ENCODE peak calls at places on chromosomes 1 and 21, in eight cellular contexts. R is HFFc6, O is RPMI7951, T is COR-L47, Z is adipocyte, U is nucleus accumbens, S is GM13977, Y is cardiac muscle cell. C is an unnamed sample.

GRCh38 chr1:76426606-76427005 is 352.1 kb downstream of the ST6GALNAC3 start:
- DNase-seq in O (no peak), Y (peak), T (no peak), Z (peak), S (no peak), U (no peak), R (no peak), C (no peak)

GRCh38 chr1:157469715-157470114 is 82.6 kb downstream of the FCRL5 start:
- DNase-seq in Y (no peak), T (no peak), O (no peak), Z (no peak), U (no peak), R (no peak), S (no peak), C (no peak)

GRCh38 chr21:14706712-14707111 is 160.6 kb upstream of the SAMSN1 start:
- DNase-seq in U (no peak), Y (no peak), O (no peak), Z (no peak), S (no peak), R (no peak), T (no peak), C (no peak)

GRCh38 chr1:56803561-56804156 is 15.5 kb downstream of the FYB2 start:
- DNase-seq in S (no peak), O (peak), Z (no peak), Y (peak), R (peak), U (no peak), T (peak), C (peak)

GRCh38 chr21:26185021-26185420 is 14.5 kb upstream of the APP start:
- DNase-seq in Y (no peak), R (no peak), O (no peak), Z (no peak), U (no peak), S (no peak), T (no peak), C (no peak)

GRCh38 chr1:25567710-25568089 is 24.3 kb downstream of the LDLRAP1 start:
- DNase-seq in Z (no peak), Y (no peak), S (no peak), T (no peak), U (no peak), O (no peak), R (no peak), C (no peak)

GRCh38 chr1:150092180-150092791 is 24.7 kb downstream of the VPS45 start:
- DNase-seq in S (no peak), T (no peak), Z (no peak), Y (no peak), U (no peak), O (no peak), R (no peak), C (no peak)

GRCh38 chr21:44466351-44466954 is 11.1 kb downstream of the LRRC3 start:
- DNase-seq in T (no peak), R (no peak), O (no peak), U (no peak), Z (no peak), Y (no peak), S (no peak), C (no peak)

GRCh38 chr1:173479649-173480048 is 2.5 kb downstream of the PRDX6 start:
- DNase-seq in S (no peak), R (no peak), Y (peak), Z (peak), U (no peak), O (peak), T (no peak), C (no peak)

GRCh38 chr1:156128749-156129682 is 14.5 kb downstream of the LMNA start:
- DNase-seq in S (no peak), O (peak), Z (peak), R (peak), T (no peak), Y (peak), U (no peak), C (no peak)

GRCh38 chr21:43315244-43316137 is 111.4 kb downstream of the SIK1 start:
- DNase-seq in U (no peak), Y (no peak), R (no peak), T (no peak), S (no peak), Z (no peak), O (no peak), C (no peak)

GRCh38 chr1:173411835-173412742 is 65.0 kb upstream of the PRDX6 start:
- DNase-seq in U (no peak), T (no peak), O (peak), Y (peak), S (no peak), Z (peak), R (peak), C (peak)

GRCh38 chr1:43348809-43349593 is 9.8 kb upstream of the CDC20 start:
- DNase-seq in U (peak), T (peak), Z (peak), S (no peak), O (peak), Y (peak), R (no peak), C (peak)

GRCh38 chr1:35565742-35566133 is 7.4 kb upstream of the TFAP2E start:
- DNase-seq in O (no peak), U (no peak), S (no peak), Z (no peak), T (no peak), R (no peak), Y (no peak), C (no peak)

GRCh38 chr1:203338335-203339036 is 12.4 kb downstream of the FMOD start:
- DNase-seq in Z (peak), R (peak), U (peak), T (peak), O (peak), S (peak), Y (peak), C (peak)

GRCh38 chr1:3954391-3955160 is 54.5 kb upstream of the C1orf174 start:
- DNase-seq in T (peak), Y (no peak), S (no peak), O (no peak), Z (no peak), R (no peak), U (no peak), C (no peak)

GRCh38 chr1:235943581-235944114 is 76.9 kb upstream of the LYST start:
- DNase-seq in S (no peak), U (no peak), T (no peak), Y (peak), R (peak), O (peak), Z (peak), C (peak)

GRCh38 chr1:234326493-234327366 is 46.5 kb upstream of the COA6 start:
- DNase-seq in Y (peak), Z (peak), T (peak), R (peak), S (peak), O (peak), U (no peak), C (peak)

GRCh38 chr1:182700351-182700709 is 15.9 kb upstream of the RGS8 start:
- DNase-seq in U (no peak), T (no peak), Z (no peak), Y (no peak), R (no peak), O (no peak), S (no peak), C (no peak)

GRCh38 chr1:14642712-14643111 is 44.2 kb downstream of the KAZN start:
- DNase-seq in T (no peak), U (no peak), Y (no peak), Z (no peak), O (no peak), R (no peak), S (no peak), C (no peak)

GRCh38 chr1:150981805-150982712 is at the start of gene ANXA9:
- DNase-seq in Z (no peak), O (no peak), R (no peak), U (no peak), T (no peak), Y (no peak), S (no peak), C (no peak)

GRCh38 chr1:197837911-197838310 is 62.6 kb upstream of the DENND1B start:
- DNase-seq in Z (no peak), O (no peak), U (no peak), Y (no peak), R (no peak), S (no peak), T (no peak), C (no peak)

GRCh38 chr1:1021010-1021845 is 1.3 kb downstream of the AGRN start:
- DNase-seq in Z (peak), Y (peak), O (peak), S (no peak), R (peak), T (peak), U (no peak), C (peak)

GRCh38 chr1:212853658-212854057 is 4.4 kb upstream of the FLVCR1 start:
- DNase-seq in U (no peak), O (no peak), Z (no peak), Y (no peak), S (no peak), T (no peak), R (no peak), C (no peak)

GRCh38 chr1:155126494-155127104 is 1.1 kb upstream of the EFNA1 start:
- DNase-seq in Z (peak), O (peak), S (peak), U (peak), T (peak), Y (peak), R (no peak), C (no peak)

GRCh38 chr1:116826818-116827606 is 72.8 kb downstream of the CD2 start:
- DNase-seq in Z (no peak), O (peak), T (no peak), U (no peak), S (peak), R (no peak), Y (peak), C (no peak)

GRCh38 chr1:230067871-230068814 is 1.1 kb downstream of the GALNT2 start:
- DNase-seq in S (peak), Y (peak), R (peak), T (no peak), U (peak), Z (peak), O (peak), C (peak)

GRCh38 chr1:176541663-176542062 is 78.7 kb downstream of the PAPPA2 start:
- DNase-seq in O (no peak), T (no peak), S (no peak), U (no peak), R (no peak), Z (no peak), Y (no peak), C (no peak)

GRCh38 chr1:115453666-115454065 is 115.6 kb upstream of the NGF start:
- DNase-seq in U (no peak), S (no peak), O (no peak), Z (no peak), R (peak), Y (peak), T (no peak), C (no peak)

GRCh38 chr1:219000606-219001005 is 173.1 kb upstream of the LYPLAL1 start:
- DNase-seq in R (no peak), S (no peak), T (no peak), Z (peak), O (no peak), Y (no peak), U (no peak), C (no peak)

GRCh38 chr1:203117611-203118575 is 9.6 kb upstream of the ADORA1 start:
- DNase-seq in R (peak), U (no peak), O (peak), Z (peak), Y (peak), S (peak), T (peak), C (peak)

GRCh38 chr1:66160719-66161118 is 368.0 kb downstream of the PDE4B start:
- DNase-seq in Z (no peak), T (no peak), S (no peak), R (no peak), Y (no peak), O (no peak), U (no peak), C (no peak)